ENCODE peak calls at places on chromosomes 4 and X, in six cellular contexts. Q is occipital lobe; D is RPMI8226; F is activated CD8-positive, alpha-beta memory T cell treated with anti-CD3 and anti-CD28 coated beads, Interleukin-2, amount 50 U/mL, for 4 hours; U is CMK; M is sciatic nerve. G is an unnamed sample.

GRCh38 chr4:72909461-72909860 is 160.1 kb downstream of the COX18 start:
- DNase-seq in D (no peak), U (no peak), Q (no peak), M (no peak), F (no peak), G (no peak)

GRCh38 chrX:38760883-38761282 is 40.4 kb upstream of the MID1IP1 start:
- DNase-seq in D (no peak), F (no peak), U (no peak), Q (no peak), M (no peak), G (no peak)

GRCh38 chr4:166422475-166422874 is 549.4 kb downstream of the TLL1 start:
- DNase-seq in M (no peak), F (no peak), D (no peak), Q (no peak), U (no peak), G (no peak)

GRCh38 chr4:164731827-164732474 is 22.0 kb upstream of the SMIM31 start:
- DNase-seq in M (peak), F (peak), D (peak), Q (peak), U (no peak), G (no peak)

GRCh38 chrX:72714471-72714916 is 388 bp upstream of the PHKA1 start:
- DNase-seq in D (peak), Q (peak), M (peak), U (peak), F (no peak), G (peak)

GRCh38 chr4:153542131-153542530 is 76.0 kb downstream of the TMEM131L start:
- DNase-seq in U (no peak), M (no peak), Q (no peak), F (no peak), D (no peak), G (no peak)

GRCh38 chr4:186144596-186145569 is 40.4 kb downstream of the FAM149A start:
- DNase-seq in U (peak), M (peak), D (no peak), F (no peak), Q (peak), G (no peak)

GRCh38 chr4:81466841-81467671 is 4.7 kb downstream of the RASGEF1B start:
- DNase-seq in Q (peak), U (peak), D (peak), M (peak), F (peak), G (peak)

GRCh38 chr4:111641813-111642579 is 503.3 kb upstream of the FAM241A start:
- DNase-seq in D (peak), Q (peak), M (peak), F (no peak), U (peak), G (peak)

GRCh38 chrX:136417806-136418205 is 69.9 kb upstream of the BRS3 start:
- DNase-seq in D (no peak), Q (no peak), U (no peak), F (no peak), M (no peak), G (no peak)

GRCh38 chrX:146481735-146482134 is 327.8 kb upstream of the CXorf51B start:
- DNase-seq in M (no peak), U (no peak), Q (no peak), F (no peak), D (no peak), G (no peak)

GRCh38 chr4:94533405-94534223 is 81.9 kb downstream of the PDLIM5 start:
- DNase-seq in F (no peak), M (no peak), U (no peak), D (no peak), Q (no peak), G (no peak)